ENCODE peak calls at places on chromosomes 11 and 22, in five cellular contexts. U is psoas muscle, B is K562, D is ovary, H is dorsolateral prefrontal cortex. K is an unnamed sample.

GRCh38 chr11:126384053-126384335 is 28.5 kb downstream of the ST3GAL4 start:
- DNase-seq in H (no peak), B (no peak), U (no peak), D (peak), K (no peak)

GRCh38 chr11:127640822-127641485 is 640.4 kb upstream of the KIRREL3 start:
- DNase-seq in B (no peak), U (no peak), D (no peak), H (no peak), K (no peak)

GRCh38 chr11:72534859-72535547 is 100.7 kb upstream of the CLPB start:
- DNase-seq in D (no peak), H (no peak), U (no peak), B (no peak), K (no peak)

GRCh38 chr11:122275513-122275912 is 159.5 kb upstream of the BLID start:
- DNase-seq in U (no peak), B (no peak), H (no peak), D (no peak), K (no peak)

GRCh38 chr11:1825039-1825740 is 9.6 kb upstream of the SYT8 start:
- DNase-seq in H (no peak), U (peak), B (peak), D (no peak), K (peak)

GRCh38 chr11:117058761-117059233 is 39.4 kb downstream of the SIK3 start:
- DNase-seq in U (no peak), D (no peak), H (no peak), B (no peak), K (no peak)

GRCh38 chr11:74822187-74822586 is 73.5 kb downstream of the RNF169 start:
- DNase-seq in D (no peak), B (no peak), U (no peak), H (peak), K (no peak)

GRCh38 chr11:119721129-119722120 is 7.6 kb downstream of the NECTIN1 start:
- DNase-seq in U (no peak), D (no peak), B (peak), H (no peak), K (peak)

GRCh38 chr11:74677131-74677530 is 54.1 kb downstream of the CHRDL2 start:
- DNase-seq in H (no peak), U (no peak), B (no peak), D (no peak), K (no peak)

GRCh38 chr11:65639623-65640482 is 2.0 kb downstream of the SIPA1 start:
- DNase-seq in H (no peak), U (no peak), B (no peak), D (no peak), K (no peak)

GRCh38 chr11:65642014-65642671 is 4.2 kb downstream of the SIPA1 start:
- DNase-seq in H (no peak), U (no peak), B (peak), D (no peak), K (no peak)

GRCh38 chr11:65643971-65644370 is 6.1 kb downstream of the SIPA1 start:
- DNase-seq in U (no peak), D (no peak), B (peak), H (no peak), K (no peak)

GRCh38 chr11:65640483-65641207 is 2.7 kb downstream of the SIPA1 start:
- DNase-seq in U (peak), D (no peak), H (no peak), B (no peak), K (no peak)

GRCh38 chr11:65641233-65642013 is 3.5 kb downstream of the SIPA1 start:
- DNase-seq in U (no peak), H (no peak), B (no peak), D (no peak), K (peak)
- H3K27ac ChIP-seq in U (no peak), H (no peak), B (no peak), D (no peak), K (no peak)

DNA sequence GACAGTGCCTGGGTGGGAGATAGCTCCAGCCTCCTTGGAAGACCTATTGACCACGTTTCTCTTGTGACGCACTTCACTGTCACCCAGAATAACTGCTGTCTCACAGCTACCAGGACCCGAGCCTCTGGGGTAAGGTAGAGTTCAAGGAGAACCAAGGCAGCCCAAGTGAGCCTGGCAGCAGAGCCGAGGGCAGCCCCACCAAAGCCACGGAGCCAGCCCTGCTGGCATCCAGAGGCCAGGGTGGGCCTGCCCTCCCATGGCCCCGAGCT is 32.8 kb downstream of the RSPH14 start:
- DNase-seq in D (no peak), H (no peak), U (no peak), B (no peak), K (no peak)
- H3K27ac ChIP-seq in D (no peak), H (peak), U (no peak), B (no peak), K (peak)

GRCh38 chr22:28989484-28989883 is 72.1 kb downstream of the C22orf31 start:
- DNase-seq in B (no peak), U (no peak), D (no peak), H (no peak), K (no peak)
- H3K27ac ChIP-seq in B (no peak), U (no peak), D (no peak), H (peak), K (no peak)

GRCh38 chr11:7593476-7593875 is 79.7 kb downstream of the PPFIBP2 start:
- DNase-seq in U (no peak), D (no peak), B (no peak), H (no peak), K (peak)

GRCh38 chr11:7597620-7598019 is 75.7 kb downstream of the CYB5R2 start:
- DNase-seq in U (no peak), H (no peak), B (no peak), D (no peak), K (no peak)

GRCh38 chr11:7596975-7597391 is 76.3 kb downstream of the CYB5R2 start:
- DNase-seq in U (no peak), B (no peak), H (no peak), D (no peak), K (no peak)

GRCh38 chr11:7595951-7596350 is 77.3 kb downstream of the CYB5R2 start:
- DNase-seq in U (no peak), H (no peak), B (no peak), D (no peak), K (no peak)

GRCh38 chr11:7595016-7595869 is 78.1 kb downstream of the CYB5R2 start:
- DNase-seq in D (no peak), U (no peak), H (no peak), B (no peak), K (peak)
- H3K27ac ChIP-seq in D (no peak), U (peak), H (peak), B (no peak), K (no peak)

GRCh38 chr11:102780491-102780918 is at the start of gene MMP10:
- DNase-seq in H (no peak), D (no peak), B (no peak), U (no peak), K (no peak)
- H3K27ac ChIP-seq in H (no peak), D (no peak), B (no peak), U (no peak), K (no peak)

DNA sequence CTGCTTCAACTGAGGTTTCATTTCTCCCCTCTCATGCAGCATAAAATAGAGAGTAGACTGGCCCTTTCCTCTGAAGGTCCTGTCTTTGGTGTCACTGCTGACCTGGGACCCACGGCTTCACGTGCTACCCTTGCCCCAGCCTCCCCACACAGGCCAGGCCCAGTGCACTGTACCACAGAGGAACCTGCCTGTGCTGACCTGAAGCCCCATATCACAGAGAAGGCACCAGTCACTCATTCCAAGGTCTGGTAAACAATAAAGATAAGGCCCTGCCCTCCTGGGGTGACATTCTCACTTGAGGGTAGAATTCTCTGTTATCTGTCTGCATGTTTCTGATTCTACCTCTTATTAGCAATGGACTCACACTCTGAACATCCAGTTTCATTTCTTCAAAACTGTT is 51.3 kb downstream of the RPL27A start:
- DNase-seq in H (no peak), U (no peak), D (no peak), B (no peak), K (no peak)
- H3K27ac ChIP-seq in H (no peak), U (peak), D (no peak), B (no peak), K (no peak)

GRCh38 chr11:11769782-11770181 is 72.0 kb upstream of the USP47 start:
- DNase-seq in D (no peak), U (no peak), H (no peak), B (no peak), K (no peak)
- H3K27ac ChIP-seq in D (no peak), U (no peak), H (no peak), B (no peak), K (no peak)

DNA sequence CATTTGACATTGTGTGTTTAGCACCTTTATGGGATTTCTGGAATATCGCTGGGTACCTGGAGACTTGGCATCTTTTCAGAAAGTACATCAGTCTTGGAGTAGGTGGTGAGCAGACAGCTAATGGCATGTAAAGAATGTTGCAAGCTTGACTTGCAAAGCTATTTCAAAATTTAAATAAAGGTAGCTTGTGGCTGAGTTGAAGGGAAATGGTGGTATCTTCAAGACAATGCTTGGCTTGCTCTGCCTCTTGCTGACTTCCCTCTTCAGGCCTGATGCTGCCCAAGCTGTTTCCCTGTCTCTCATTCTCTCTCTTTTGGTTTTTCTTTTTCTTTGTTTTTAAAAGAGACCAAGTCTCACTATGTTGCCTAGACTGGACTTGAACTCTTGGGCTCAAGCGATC is 13.2 kb downstream of the ZNRF3 start:
- DNase-seq in U (no peak), D (no peak), H (no peak), B (no peak), K (no peak)
- H3K27ac ChIP-seq in U (no peak), D (no peak), H (no peak), B (no peak), K (no peak)

GRCh38 chr11:44680982-44681597 is 45.7 kb upstream of the TSPAN18 start:
- DNase-seq in U (no peak), B (no peak), H (no peak), D (no peak), K (no peak)
- H3K27ac ChIP-seq in U (no peak), B (no peak), H (no peak), D (no peak), K (no peak)

GRCh38 chr11:7591107-7591894 is 77.5 kb downstream of the PPFIBP2 start:
- DNase-seq in U (no peak), B (no peak), D (no peak), H (no peak), K (no peak)

GRCh38 chr11:7589861-7590260 is 76.1 kb downstream of the PPFIBP2 start:
- DNase-seq in D (no peak), U (no peak), H (no peak), B (no peak), K (no peak)

GRCh38 chr11:7592706-7593105 is 78.9 kb downstream of the PPFIBP2 start:
- DNase-seq in U (peak), B (no peak), D (no peak), H (no peak), K (no peak)

GRCh38 chr11:7590529-7590928 is 76.7 kb downstream of the PPFIBP2 start:
- DNase-seq in H (no peak), U (no peak), B (no peak), D (no peak), K (no peak)

DNA sequence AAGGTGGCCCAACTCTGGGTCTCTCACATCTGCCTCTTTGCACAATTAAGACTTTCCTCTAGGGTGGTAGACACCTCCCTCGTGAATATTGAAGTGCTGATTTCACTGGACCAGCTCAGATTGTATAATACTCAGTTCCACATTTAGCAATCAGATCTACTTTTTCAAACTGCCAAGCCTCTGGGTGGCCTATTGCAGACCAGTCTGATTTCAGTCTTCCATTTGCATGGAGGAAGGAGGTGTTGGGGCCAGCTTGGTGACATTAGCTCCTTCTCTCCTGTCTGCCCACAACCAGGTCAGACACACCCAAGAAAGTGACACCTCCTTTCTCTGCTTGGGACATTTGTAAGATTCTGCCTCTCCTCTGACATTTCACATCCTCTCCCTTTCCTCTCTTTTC is 78.2 kb downstream of the PPFIBP2 start:
- DNase-seq in U (no peak), H (no peak), D (no peak), B (no peak), K (no peak)
- H3K27ac ChIP-seq in U (peak), H (peak), D (no peak), B (no peak), K (no peak)

K was measured in WERI-Rb-1.